ENCODE peak calls at places on chromosomes 16 and 17, in five cellular contexts. M is HFFc6, Q is testis, C is IMR-90, L is HL-60. U is an unnamed sample.

GRCh38 chr17:8732406-8733065 is 12.1 kb downstream of the CCDC42 start:
- DNase-seq in M (no peak), Q (no peak), C (no peak), L (no peak), U (no peak)

GRCh38 chr17:16255481-16255901 is 38.5 kb downstream of the PIGL start:
- DNase-seq in M (no peak), Q (peak), C (peak), L (no peak), U (no peak)

GRCh38 chr17:28174352-28175046 is 132.0 kb downstream of the NLK start:
- DNase-seq in M (no peak), Q (no peak), C (no peak), L (no peak), U (no peak)

GRCh38 chr16:56102159-56102798 is 89.0 kb upstream of the GNAO1 start:
- DNase-seq in M (no peak), Q (peak), C (no peak), L (no peak), U (no peak)

GRCh38 chr16:51542856-51543510 is 391.9 kb upstream of the SALL1 start:
- DNase-seq in M (no peak), Q (no peak), C (no peak), L (no peak), U (no peak)

GRCh38 chr17:8941520-8941919 is 24.0 kb downstream of the PIK3R5 start:
- DNase-seq in M (no peak), Q (no peak), C (no peak), L (no peak), U (no peak)

GRCh38 chr16:78689536-78689935 is 590.1 kb downstream of the WWOX start:
- DNase-seq in M (no peak), Q (no peak), C (no peak), L (no peak), U (no peak)

GRCh38 chr17:38867179-38867994 is 2.5 kb upstream of the LASP1 start:
- DNase-seq in M (peak), Q (peak), C (peak), L (peak), U (peak)

GRCh38 chr16:48054881-48055601 is 100.8 kb downstream of the ABCC12 start:
- DNase-seq in M (peak), Q (peak), C (peak), L (peak), U (peak)

GRCh38 chr17:48054238-48055185 is 6.4 kb downstream of the NFE2L1 start:
- DNase-seq in M (peak), Q (peak), C (peak), L (no peak), U (peak)

GRCh38 chr17:77332981-77333685 is 192.4 kb downstream of the SEC14L1 start:
- DNase-seq in M (peak), Q (peak), C (peak), L (no peak), U (peak)

GRCh38 chr16:65117701-65118448 is 4.0 kb downstream of the CDH11 start:
- DNase-seq in M (peak), Q (peak), C (peak), L (peak), U (peak)

GRCh38 chr16:11152205-11152604 is 103.8 kb downstream of the SOCS1 start:
- DNase-seq in M (no peak), Q (no peak), C (no peak), L (no peak), U (no peak)

GRCh38 chr16:50593410-50594139 is 45.4 kb downstream of the NKD1 start:
- DNase-seq in M (no peak), Q (no peak), C (no peak), L (no peak), U (no peak)

GRCh38 chr17:50113624-50114320 is 16.2 kb downstream of the SAMD14 start:
- DNase-seq in M (no peak), Q (no peak), C (no peak), L (no peak), U (no peak)

GRCh38 chr17:50109785-50110184 is 14.6 kb downstream of the PDK2 start:
- DNase-seq in M (no peak), Q (no peak), C (no peak), L (no peak), U (no peak)

GRCh38 chr17:50112694-50113093 is 17.3 kb downstream of the SAMD14 start:
- DNase-seq in M (no peak), Q (peak), C (no peak), L (no peak), U (no peak)

GRCh38 chr17:50110591-50111349 is 15.6 kb downstream of the PDK2 start:
- DNase-seq in M (no peak), Q (no peak), C (no peak), L (no peak), U (no peak)

GRCh38 chr17:50111687-50112655 is 16.8 kb downstream of the PDK2 start:
- DNase-seq in M (no peak), Q (peak), C (no peak), L (no peak), U (no peak)
- TF ChIP-seq CTCF in M (no peak), Q (no peak), C (no peak), L (no peak), U (no peak)

DNA sequence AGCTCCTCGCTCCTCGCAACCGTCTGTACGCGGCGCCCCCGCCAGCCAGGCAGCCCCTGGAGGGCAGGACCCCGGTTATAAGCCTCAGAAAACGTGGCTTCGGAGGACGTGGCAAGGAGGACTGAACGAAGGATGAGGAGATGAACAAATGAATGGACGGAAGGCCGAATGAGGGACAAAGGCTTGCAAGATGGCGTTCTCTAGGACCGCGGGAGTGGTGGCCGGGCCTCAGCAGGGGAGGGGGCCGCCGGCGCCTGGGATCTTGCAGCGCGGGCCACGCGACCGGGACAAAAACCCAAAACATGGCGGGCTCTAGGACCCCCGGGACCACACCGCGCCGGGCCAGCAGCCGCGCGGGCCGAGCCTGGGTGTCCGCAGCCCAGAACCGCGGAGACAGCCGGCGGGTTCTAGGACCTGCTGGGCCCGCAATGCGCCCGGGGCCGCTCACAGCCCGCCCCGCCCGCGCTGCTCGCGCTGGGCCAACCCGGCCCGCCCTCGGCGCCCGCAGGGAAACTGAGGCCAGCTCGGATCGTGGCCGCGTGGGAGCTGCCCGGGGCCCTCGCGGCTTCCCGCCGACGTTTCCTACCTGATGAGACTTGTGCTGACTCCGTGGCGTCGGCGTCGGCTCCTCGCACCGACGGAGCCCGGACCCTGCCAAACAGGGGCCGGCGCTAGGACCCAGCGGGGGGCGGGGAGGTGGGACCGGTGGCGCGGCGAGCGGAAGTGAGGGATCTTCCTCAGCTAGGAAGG is 792 bp downstream of the ZNF668 start:
- DNase-seq in M (peak), Q (peak), C (peak), L (peak), U (peak)
- TF ChIP-seq CTCF in M (no peak), Q (no peak), C (no peak), L (no peak), U (no peak)

GRCh38 chr16:5008311-5008731 is 25.4 kb downstream of the NAGPA start:
- DNase-seq in M (no peak), Q (no peak), C (no peak), L (no peak), U (no peak)
- TF ChIP-seq CTCF in M (no peak), Q (no peak), C (no peak), L (no peak), U (no peak)

GRCh38 chr17:40110026-40110425 is 9.6 kb upstream of the NR1D1 start:
- DNase-seq in M (no peak), Q (no peak), C (no peak), L (no peak), U (no peak)

GRCh38 chr17:40112191-40112590 is 9.6 kb upstream of the MSL1 start:
- DNase-seq in M (no peak), Q (no peak), C (no peak), L (no peak), U (peak)

GRCh38 chr17:40109471-40109824 is 9.1 kb upstream of the NR1D1 start:
- DNase-seq in M (no peak), Q (no peak), C (no peak), L (no peak), U (no peak)

GRCh38 chr17:40111221-40112128 is 10.3 kb upstream of the MSL1 start:
- DNase-seq in M (peak), Q (peak), C (peak), L (peak), U (peak)

DNA sequence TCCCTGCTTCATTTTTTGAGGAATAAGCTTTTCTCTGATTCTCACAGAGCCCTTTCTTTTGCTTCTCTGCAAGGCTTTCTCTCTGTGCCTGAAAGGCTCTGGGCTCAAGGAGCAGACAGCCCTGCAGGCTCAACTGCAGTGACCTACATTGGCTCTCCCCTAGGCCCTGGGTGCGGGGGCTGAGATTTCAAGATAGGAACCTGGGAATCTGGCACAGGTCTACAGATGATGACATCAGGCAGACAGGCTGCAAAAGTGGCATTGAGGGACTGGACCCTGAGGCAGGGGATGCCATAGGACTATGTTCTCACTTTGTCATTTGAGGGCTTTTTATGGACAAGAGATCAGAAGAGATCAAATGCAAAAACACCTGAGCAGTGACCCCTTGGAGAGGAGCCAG is 10.1 kb upstream of the NR1D1 start:
- DNase-seq in M (no peak), Q (no peak), C (no peak), L (no peak), U (peak)
- TF ChIP-seq CTCF in M (no peak), Q (no peak), C (no peak), L (no peak), U (no peak)

GRCh38 chr17:41527076-41528023 is 758 bp downstream of the KRT19 start:
- DNase-seq in M (no peak), Q (no peak), C (no peak), L (no peak), U (no peak)
- TF ChIP-seq CTCF in M (no peak), Q (no peak), C (no peak), L (no peak), U (no peak)

DNA sequence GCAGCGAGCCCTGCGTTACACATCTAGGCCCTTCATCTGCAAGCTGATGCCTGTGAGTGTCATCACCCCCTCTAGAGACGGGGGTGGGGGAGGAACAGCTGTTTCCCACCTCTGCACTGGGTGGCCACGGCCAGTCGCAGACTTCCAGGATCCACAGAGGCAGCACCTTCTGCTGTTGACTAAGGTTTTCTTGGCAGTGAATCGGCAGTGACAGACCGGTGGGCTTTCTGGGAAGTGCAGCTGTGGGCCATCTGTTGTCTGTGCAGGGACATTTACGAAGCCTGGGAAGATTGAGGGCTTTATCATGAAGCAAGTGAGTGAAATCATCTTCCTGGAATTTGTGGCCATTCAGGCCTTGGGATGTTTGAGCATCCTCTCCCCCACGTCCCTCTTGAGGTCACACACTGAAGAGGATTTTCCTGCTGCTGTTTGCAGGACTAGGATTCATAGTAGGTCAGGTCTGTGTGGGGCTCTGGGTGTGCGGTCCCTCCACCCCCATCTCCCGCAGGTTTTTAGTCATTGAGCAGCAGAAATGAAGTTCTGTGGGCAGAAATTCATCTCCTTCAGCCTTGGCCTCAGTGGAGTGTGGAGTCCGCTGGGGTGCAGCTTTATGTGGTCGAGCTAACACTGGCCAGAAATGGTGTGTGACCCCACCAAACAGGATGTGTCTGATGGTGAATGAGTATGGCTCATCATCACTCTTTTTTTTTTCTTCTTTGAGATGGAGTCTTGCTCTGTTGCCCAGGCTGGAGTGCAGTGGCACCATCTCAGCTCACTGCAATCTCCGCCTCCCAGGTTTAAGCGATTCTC is 12.0 kb downstream of the PGS1 start:
- DNase-seq in M (peak), Q (no peak), C (peak), L (no peak), U (no peak)
- TF ChIP-seq CTCF in M (peak), Q (no peak), C (peak), L (no peak), U (no peak)

GRCh38 chr17:10029129-10029528 is 124.1 kb upstream of the RCVRN start:
- DNase-seq in M (no peak), Q (no peak), C (no peak), L (no peak), U (no peak)
- TF ChIP-seq CTCF in M (no peak), Q (no peak), C (no peak), L (no peak), U (no peak)

GRCh38 chr16:85879975-85880831 is 18.8 kb upstream of the IRF8 start:
- DNase-seq in M (no peak), Q (no peak), C (no peak), L (no peak), U (no peak)

GRCh38 chr16:85882181-85882810 is 16.7 kb upstream of the IRF8 start:
- DNase-seq in M (no peak), Q (no peak), C (no peak), L (no peak), U (peak)

GRCh38 chr16:85881436-85881835 is 17.5 kb upstream of the IRF8 start:
- DNase-seq in M (no peak), Q (no peak), C (no peak), L (no peak), U (no peak)

GRCh38 chr16:85878407-85878806 is 20.6 kb upstream of the IRF8 start:
- DNase-seq in M (no peak), Q (no peak), C (no peak), L (no peak), U (no peak)

GRCh38 chr16:85878875-85879274 is 20.1 kb upstream of the IRF8 start:
- DNase-seq in M (peak), Q (no peak), C (peak), L (no peak), U (no peak)
- TF ChIP-seq CTCF in M (no peak), Q (no peak), C (peak), L (no peak), U (no peak)

GRCh38 chr16:9797306-9797705 is 384.9 kb downstream of the GRIN2A start:
- DNase-seq in M (no peak), Q (no peak), C (no peak), L (no peak), U (no peak)
- TF ChIP-seq CTCF in M (no peak), Q (no peak), C (no peak), L (no peak), U (no peak)

DNA sequence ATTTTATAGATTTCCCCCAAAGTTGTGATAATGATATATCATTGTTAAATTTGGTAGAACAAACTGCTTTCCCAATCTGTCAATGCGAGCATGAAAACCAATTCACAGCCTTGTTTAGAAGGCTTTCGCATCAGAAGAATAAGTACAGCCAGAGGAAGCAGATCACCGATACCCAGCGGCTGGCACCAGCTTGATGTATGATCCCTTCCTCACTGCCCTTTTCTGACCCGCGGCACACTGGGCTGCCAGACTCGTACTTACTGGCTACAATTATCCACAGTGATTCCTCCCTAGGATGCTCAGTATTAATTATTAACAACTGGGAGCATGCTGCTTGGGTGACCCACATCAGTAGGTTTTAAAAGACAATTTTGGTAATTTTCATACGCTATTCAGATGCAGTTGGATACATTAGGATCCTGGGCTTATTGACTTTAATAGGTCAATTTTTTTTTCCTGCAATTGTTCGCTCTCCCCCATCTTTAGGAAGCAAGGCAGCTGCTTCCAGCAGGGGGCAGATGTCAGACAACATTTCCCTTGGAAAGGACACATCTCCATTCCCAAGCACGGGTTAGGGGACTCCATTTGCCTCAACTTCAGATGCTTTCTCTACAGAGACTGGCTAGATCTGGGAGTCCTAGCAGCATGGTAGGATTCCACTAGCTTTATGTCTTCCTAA is 582.7 kb upstream of the PSMD7 start:
- DNase-seq in M (peak), Q (peak), C (peak), L (peak), U (no peak)
- TF ChIP-seq CTCF in M (peak), Q (peak), C (no peak), L (no peak), U (no peak)

U was measured in lower leg skin.